ENCODE peak calls at places on chromosomes 6 and 20, in ten cellular contexts. Y is fibroblast of pulmonary artery, A is HCT116, M is body of pancreas, X is endothelial cell, H is cardiac muscle cell, V is uterus, Z is DND-41, I is endodermal cell, U is neural crest cell. O is an unnamed sample.

GRCh38 chr6:165091121-165091785 is 218.2 kb downstream of the C6orf118 start:
- DNase-seq in X (no peak), U (no peak), A (no peak), Z (no peak), Y (no peak), I (no peak), V (no peak), M (no peak), H (no peak), O (no peak)

GRCh38 chr6:74939309-74939708 is 266.5 kb downstream of the COL12A1 start:
- DNase-seq in M (no peak), V (no peak), U (no peak), X (no peak), I (no peak), Z (no peak), Y (no peak), H (peak; percentile 5), A (peak; percentile 49), O (no peak)

GRCh38 chr6:74074609-74075008 is 378.6 kb downstream of the CD109 start:
- DNase-seq in Z (no peak), V (no peak), A (no peak), Y (no peak), H (no peak), U (no peak), X (no peak), I (no peak), M (no peak), O (no peak)

GRCh38 chr6:26311012-26311384 is 54.0 kb upstream of the BTN3A2 start:
- DNase-seq in A (no peak), I (peak; percentile 76), U (no peak), M (peak; percentile 29), Z (no peak), H (peak; percentile 54), Y (peak; percentile 50), V (no peak), X (no peak), O (no peak)

GRCh38 chr6:31979238-31979898 is 2.5 kb upstream of the C4A start:
- DNase-seq in U (no peak), M (no peak), V (no peak), X (no peak), A (no peak), H (no peak), Z (no peak), I (no peak), Y (no peak), O (no peak)

GRCh38 chr6:166806962-166807757 is 149.2 kb downstream of the RNASET2 start:
- DNase-seq in I (no peak), H (no peak), V (no peak), M (no peak), Y (no peak), X (no peak), A (no peak), Z (no peak), U (no peak), O (no peak)

GRCh38 chr20:9884666-9885065 is 45.8 kb upstream of the PAK5 start:
- DNase-seq in M (no peak), Y (no peak), A (no peak), X (no peak), Z (no peak), U (no peak), I (no peak), V (no peak), H (no peak), O (no peak)

GRCh38 chr6:79984261-79984660 is 20.2 kb upstream of the TTK start:
- DNase-seq in X (no peak), A (peak; percentile 16), H (peak; percentile 33), Y (peak; percentile 16), M (no peak), Z (peak; percentile 83), I (peak; percentile 69), U (no peak), V (no peak), O (no peak)

GRCh38 chr20:4989570-4989969 is 11.7 kb downstream of the SLC23A2 start:
- DNase-seq in A (no peak), V (no peak), Y (no peak), H (no peak), I (no peak), U (no peak), M (no peak), X (no peak), Z (no peak), O (no peak)

GRCh38 chr20:36173451-36173933 is 19.0 kb downstream of the EPB41L1 start:
- DNase-seq in Z (peak; percentile 44), V (no peak), X (peak; percentile 41), U (peak; percentile 82), I (peak; percentile 93), M (no peak), A (no peak), Y (peak; percentile 14), H (peak; percentile 29), O (no peak)

GRCh38 chr6:6927437-6928361 is 180.1 kb upstream of the RREB1 start:
- DNase-seq in V (peak; percentile 35), U (no peak), X (no peak), Z (no peak), M (no peak), I (peak; percentile 73), H (no peak), Y (no peak), A (no peak), O (peak; percentile 43)
- TF ChIP-seq CTCF in V (no peak), U (no peak), X (no peak), Z (no peak), M (no peak), I (peak; percentile 32), H (no peak), Y (no peak), A (peak; percentile 35), O (no peak)

GRCh38 chr6:82365011-82365751 is 1.6 kb downstream of the TPBG start:
- DNase-seq in U (peak; percentile 44), Y (peak; percentile 35), V (peak; percentile 29), M (peak; percentile 27), H (peak; percentile 50), A (peak; percentile 24), X (peak; percentile 55), I (peak; percentile 84), Z (no peak), O (peak; percentile 46)

GRCh38 chr6:82362144-82362543 is 1.5 kb upstream of the TPBG start:
- DNase-seq in I (no peak), V (no peak), Z (no peak), U (no peak), X (no peak), Y (no peak), H (no peak), A (no peak), M (no peak), O (no peak)

GRCh38 chr6:82362868-82363267 is 749 bp upstream of the TPBG start:
- DNase-seq in H (peak; percentile 77), Y (peak; percentile 70), M (no peak), U (no peak), I (peak; percentile 61), X (no peak), Z (no peak), A (no peak), V (peak; percentile 40), O (no peak)

GRCh38 chr6:82364087-82365010 is 732 bp downstream of the TPBG start:
- DNase-seq in Z (no peak), Y (peak; percentile 69), U (peak; percentile 40), M (peak; percentile 52), X (peak; percentile 58), H (peak; percentile 80), A (peak; percentile 54), I (peak; percentile 89), V (peak; percentile 64), O (peak; percentile 46)

DNA sequence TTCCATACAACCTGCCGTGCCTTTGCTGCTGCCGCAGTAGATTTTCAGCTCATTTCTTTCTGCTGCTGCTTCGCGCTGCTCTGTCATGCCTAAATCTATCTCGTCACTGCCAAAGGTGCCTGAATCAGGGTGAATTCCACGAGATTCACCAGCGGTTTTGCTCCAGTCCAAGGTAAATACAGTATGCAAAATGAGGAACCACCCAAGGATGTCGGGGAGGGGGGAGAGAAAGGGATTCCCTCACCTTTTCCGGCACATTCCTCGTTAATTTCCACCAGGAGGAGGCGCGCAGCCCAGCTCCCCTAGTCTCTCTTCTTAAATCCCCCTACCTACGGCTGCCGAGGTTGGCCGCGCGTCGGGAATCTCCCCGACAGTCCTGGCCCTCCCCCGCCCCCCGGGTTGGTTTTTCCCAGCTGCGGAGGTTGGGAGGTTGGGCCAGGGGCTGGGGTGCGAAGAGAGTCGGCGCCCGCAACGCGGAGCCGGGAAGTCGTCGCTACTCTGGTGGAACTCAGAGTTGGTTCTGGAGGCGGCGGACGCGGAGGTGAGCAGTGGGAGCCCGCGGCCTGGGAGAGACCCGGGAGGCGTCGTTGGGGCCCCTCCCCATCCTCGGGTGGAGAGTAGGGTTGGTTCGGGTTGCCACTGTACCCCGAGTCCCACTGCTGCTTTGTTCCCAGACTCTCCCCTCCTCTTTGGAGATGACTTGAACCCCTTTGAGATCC is at the start of gene TPBG:
- DNase-seq in U (peak; percentile 59), A (peak; percentile 47), Y (peak; percentile 60), H (peak; percentile 69), Z (no peak), M (peak; percentile 54), X (peak; percentile 70), I (peak; percentile 96), V (peak; percentile 59), O (peak; percentile 59)
- TF ChIP-seq CTCF in U (peak; percentile 57), A (peak; percentile 37), Y (peak; percentile 31), H (peak; percentile 31), Z (no peak), M (no peak), X (no peak), I (peak; percentile 81), V (peak; percentile 21), O (no peak)

GRCh38 chr6:56640374-56640773 is 2.3 kb downstream of the DST start:
- DNase-seq in V (no peak), U (no peak), Y (no peak), I (no peak), X (no peak), H (no peak), M (no peak), Z (no peak), A (no peak), O (no peak)

GRCh38 chr6:56638760-56639159 is 3.9 kb downstream of the DST start:
- DNase-seq in U (no peak), A (no peak), X (no peak), Y (no peak), I (no peak), M (no peak), V (no peak), Z (no peak), H (no peak), O (no peak)

GRCh38 chr6:56643379-56644089 is 845 bp upstream of the DST start:
- DNase-seq in M (no peak), A (no peak), Z (no peak), U (no peak), H (no peak), V (no peak), I (no peak), Y (peak; percentile 14), X (no peak), O (no peak)

GRCh38 chr6:56642366-56643261 is at the start of gene DST:
- DNase-seq in X (no peak), H (peak; percentile 91), A (no peak), M (no peak), Y (peak; percentile 94), I (no peak), V (no peak), Z (no peak), U (no peak), O (no peak)

GRCh38 chr6:56637640-56638039 is 5.0 kb downstream of the DST start:
- DNase-seq in I (no peak), M (no peak), V (no peak), Z (no peak), X (no peak), U (no peak), H (peak; percentile 84), A (peak; percentile 49), Y (peak; percentile 90), O (peak; percentile 29)
- TF ChIP-seq CTCF in I (peak; percentile 84), M (peak; percentile 12), V (peak; percentile 77), Z (peak; percentile 79), X (peak; percentile 81), U (peak; percentile 82), H (peak; percentile 51), A (peak; percentile 60), Y (peak; percentile 61), O (peak; percentile 28)

GRCh38 chr20:1325173-1326030 is 3.5 kb downstream of the SDCBP2 start:
- DNase-seq in Y (peak; percentile 99), Z (peak; percentile 99), H (peak; percentile 98), V (peak; percentile 98), A (peak; percentile 88), M (peak; percentile 97), U (peak; percentile 95), X (peak; percentile 96), I (peak; percentile 97), O (peak; percentile 99)
- TF ChIP-seq CTCF in Y (no peak), Z (peak; percentile 22), H (peak; percentile 8), V (peak; percentile 51), A (no peak), M (no peak), U (peak; percentile 48), X (peak; percentile 21), I (peak; percentile 17), O (no peak)